ENCODE peak calls at places on chromosomes 6 and 20, in six cellular contexts. P, J, D, O, F and W are unnamed samples.

GRCh38 chr6:167495506-167496391 is 170.9 kb downstream of the TTLL2 start:
- DNase-seq in J (no peak), D (no peak), O (no peak), P (peak; percentile 33), F (no peak), W (no peak)

GRCh38 chr6:33318426-33319073 is 1.0 kb upstream of the ZBTB22 start:
- DNase-seq in O (no peak), F (no peak), P (no peak), D (no peak), J (no peak), W (no peak)

GRCh38 chr6:163416380-163416629 is 1.8 kb downstream of the QKI start:
- DNase-seq in O (peak; percentile 51), P (no peak), F (no peak), J (no peak), D (no peak), W (no peak)

GRCh38 chr6:42532038-42532669 is 31.7 kb upstream of the UBR2 start:
- DNase-seq in P (peak; percentile 77), O (peak; percentile 89), F (no peak), D (no peak), J (peak; percentile 77), W (no peak)

GRCh38 chr6:122207794-122208193 is 191.7 kb upstream of the HSF2 start:
- DNase-seq in P (no peak), O (peak; percentile 78), F (no peak), J (no peak), D (no peak), W (no peak)

GRCh38 chr20:45402946-45403345 is 5.1 kb upstream of the DBNDD2 start:
- DNase-seq in J (no peak), O (peak; percentile 15), P (no peak), D (no peak), F (no peak), W (no peak)

GRCh38 chr6:25659633-25660368 is 7.8 kb downstream of the SCGN start:
- DNase-seq in P (no peak), F (no peak), J (no peak), D (no peak), O (no peak), W (no peak)

GRCh38 chr6:129440691-129441090 is 269.3 kb downstream of the ARHGAP18 start:
- DNase-seq in F (no peak), D (peak; percentile 34), P (peak; percentile 81), J (peak; percentile 5), O (peak; percentile 28), W (no peak)

GRCh38 chr20:17449039-17449438 is 82.1 kb downstream of the BFSP1 start:
- DNase-seq in O (no peak), J (no peak), D (no peak), P (peak; percentile 26), F (no peak), W (no peak)

GRCh38 chr6:31163922-31164321 is 5.5 kb downstream of the TCF19 start:
- DNase-seq in J (no peak), F (no peak), P (no peak), D (no peak), O (no peak), W (no peak)

GRCh38 chr6:43798688-43799444 is 28.9 kb downstream of the VEGFA start:
- DNase-seq in F (peak; percentile 91), P (no peak), O (peak; percentile 45), D (no peak), J (peak; percentile 86), W (peak; percentile 89)

GRCh38 chr6:99011151-99011550 is 63.4 kb upstream of the FBXL4 start:
- DNase-seq in J (no peak), O (no peak), P (no peak), D (no peak), F (no peak), W (no peak)

GRCh38 chr6:74467533-74468215 is 738.2 kb downstream of the COL12A1 start:
- DNase-seq in O (peak; percentile 7), F (no peak), D (no peak), J (no peak), P (no peak), W (no peak)

GRCh38 chr20:1633535-1633934 is 13.7 kb upstream of the SIRPB1 start:
- DNase-seq in O (no peak), P (no peak), J (peak; percentile 19), F (no peak), D (no peak), W (no peak)

GRCh38 chr6:168462454-168462853 is 21.5 kb downstream of the SMOC2 start:
- DNase-seq in D (no peak), F (no peak), O (no peak), P (no peak), J (no peak), W (no peak)

GRCh38 chr20:59748555-59749292 is 144.4 kb downstream of the PHACTR3 start:
- DNase-seq in P (no peak), D (no peak), J (no peak), O (peak; percentile 92), F (no peak), W (no peak)

GRCh38 chr6:63635165-63635562 is 438 bp upstream of the PHF3 start:
- DNase-seq in O (peak; percentile 5), F (no peak), P (peak; percentile 55), D (no peak), J (no peak), W (no peak)

GRCh38 chr6:136927313-136927712 is 5.2 kb downstream of the SLC35D3 start:
- DNase-seq in F (no peak), O (no peak), J (peak; percentile 29), P (peak; percentile 55), D (peak; percentile 51), W (no peak)

GRCh38 chr6:128521302-128521632 is 868 bp upstream of the PTPRK start:
- DNase-seq in J (no peak), F (no peak), O (no peak), D (no peak), P (no peak), W (no peak)

GRCh38 chr20:18790787-18791186 is 22.8 kb upstream of the SCP2D1 start:
- DNase-seq in O (no peak), P (no peak), F (no peak), J (no peak), D (no peak), W (no peak)

GRCh38 chr6:151121900-151122299 is 117.9 kb upstream of the AKAP12 start:
- DNase-seq in D (no peak), F (no peak), J (no peak), P (no peak), O (no peak), W (no peak)

GRCh38 chr20:49747707-49748524 is 34.2 kb upstream of the B4GALT5 start:
- DNase-seq in F (peak; percentile 53), O (peak; percentile 88), J (peak; percentile 66), D (no peak), P (no peak), W (peak; percentile 63)

GRCh38 chr6:45808917-45809316 is 206.7 kb downstream of the CLIC5 start:
- DNase-seq in F (no peak), P (no peak), J (no peak), O (no peak), D (no peak), W (peak; percentile 13)

GRCh38 chr6:56349196-56349595 is 101.8 kb upstream of the COL21A1 start:
- DNase-seq in J (no peak), P (no peak), O (peak; percentile 79), F (no peak), D (no peak), W (no peak)

GRCh38 chr6:15770347-15771143 is 107.7 kb upstream of the DTNBP1 start:
- DNase-seq in D (no peak), F (no peak), J (no peak), P (no peak), O (peak; percentile 39), W (no peak)

GRCh38 chr6:98828210-98828798 is 6.1 kb upstream of the POU3F2 start:
- DNase-seq in P (peak; percentile 30), D (no peak), O (no peak), J (no peak), F (no peak), W (no peak)

GRCh38 chr6:107361568-107362270 is 97.6 kb downstream of the PDSS2 start:
- DNase-seq in J (no peak), F (no peak), D (no peak), P (peak; percentile 34), O (peak; percentile 54), W (no peak)

GRCh38 chr20:36465109-36466080 is 75.9 kb upstream of the MYL9 start:
- DNase-seq in J (peak; percentile 83), O (peak; percentile 82), P (peak; percentile 53), F (peak; percentile 64), D (peak; percentile 64), W (peak; percentile 52)
- H3K4me1 ChIP-seq in J (peaks cover 81% of the 10 kb centered on the region), O (peaks cover 64% of the 10 kb centered on the region), P (peaks cover 35% of the 10 kb centered on the region), F (peaks cover 6% of the 10 kb centered on the region), D (peaks cover 14% of the 10 kb centered on the region), W (peaks cover 54% of the 10 kb centered on the region)

GRCh38 chr6:139146317-139146726 is 11.4 kb downstream of the HECA start:
- DNase-seq in J (no peak), O (no peak), P (no peak), F (no peak), D (no peak), W (no peak)
- H3K4me1 ChIP-seq in J (no peaks in the 10 kb centered on the region), O (peaks cover 12% of the 10 kb centered on the region), P (peaks cover 37% of the 10 kb centered on the region), F (peaks cover 9% of the 10 kb centered on the region), D (no peaks in the 10 kb centered on the region), W (peaks cover 22% of the 10 kb centered on the region)

GRCh38 chr6:127026247-127026646 is 92.2 kb upstream of the RSPO3 start:
- DNase-seq in P (no peak), O (no peak), F (no peak), D (no peak), J (peak; percentile 61), W (no peak)

GRCh38 chr6:127019828-127020227 is 98.6 kb upstream of the RSPO3 start:
- DNase-seq in F (no peak), O (no peak), P (no peak), J (no peak), D (no peak), W (no peak)

GRCh38 chr6:127022297-127022696 is 96.2 kb upstream of the RSPO3 start:
- DNase-seq in F (no peak), D (no peak), P (no peak), O (peak; percentile 70), J (no peak), W (peak; percentile 71)

GRCh38 chr6:127023001-127023778 is 95.3 kb upstream of the RSPO3 start:
- DNase-seq in P (no peak), D (no peak), O (no peak), J (peak; percentile 17), F (no peak), W (no peak)
- H3K4me1 ChIP-seq in P (no peaks in the 10 kb centered on the region), D (no peaks in the 10 kb centered on the region), O (peaks cover 16% of the 10 kb centered on the region), J (peaks cover 52% of the 10 kb centered on the region), F (no peaks in the 10 kb centered on the region), W (peaks cover 5% of the 10 kb centered on the region)

GRCh38 chr6:35096129-35096852 is 44.8 kb downstream of the TCP11 start:
- DNase-seq in O (peak; percentile 66), F (no peak), P (no peak), J (peak; percentile 32), D (no peak), W (no peak)
- H3K4me1 ChIP-seq in O (peaks cover 52% of the 10 kb centered on the region), F (no peaks in the 10 kb centered on the region), P (peaks cover 8% of the 10 kb centered on the region), J (peaks cover 29% of the 10 kb centered on the region), D (peaks cover 8% of the 10 kb centered on the region), W (no peaks in the 10 kb centered on the region)

GRCh38 chr6:157759028-157759427 is 64.0 kb upstream of the SNX9 start:
- DNase-seq in J (no peak), O (no peak), P (no peak), D (no peak), F (no peak), W (no peak)
- H3K4me1 ChIP-seq in J (peaks cover 44% of the 10 kb centered on the region), O (peaks cover 38% of the 10 kb centered on the region), P (peaks cover 7% of the 10 kb centered on the region), D (peaks cover 17% of the 10 kb centered on the region), F (peaks cover 12% of the 10 kb centered on the region), W (peaks cover 17% of the 10 kb centered on the region)